ENCODE peak calls at places on chromosomes 1 and 21, in five cellular contexts. H, L, V, C and A are unnamed samples.

GRCh38 chr1:234997201-234998173 is 131.2 kb downstream of the TOMM20 start:
- DNase-seq in H (peak), V (peak), L (peak), C (peak), A (peak)

GRCh38 chr1:54603241-54603640 is 20.1 kb downstream of the FAM151A start:
- DNase-seq in H (no peak), L (no peak), C (no peak), V (no peak), A (no peak)

GRCh38 chr1:44089371-44090070 is 29.1 kb upstream of the KLF17 start:
- DNase-seq in C (no peak), V (no peak), L (no peak), H (no peak), A (peak)

GRCh38 chr1:231460614-231461013 is 38.5 kb upstream of the EGLN1 start:
- DNase-seq in C (peak), H (no peak), L (no peak), V (no peak), A (peak)

GRCh38 chr21:21373969-21374368 is 375.8 kb downstream of the NCAM2 start:
- DNase-seq in H (no peak), L (no peak), V (no peak), C (no peak), A (no peak)

GRCh38 chr1:16141573-16142336 is 14.1 kb downstream of the EPHA2 start:
- DNase-seq in V (no peak), L (no peak), C (no peak), H (no peak), A (no peak)

GRCh38 chr1:7036393-7036792 is 251.1 kb downstream of the CAMTA1 start:
- DNase-seq in V (no peak), H (no peak), C (no peak), L (no peak), A (no peak)

GRCh38 chr1:238474263-238474662 is 583.5 kb upstream of the ZP4 start:
- DNase-seq in V (no peak), H (no peak), L (no peak), C (no peak), A (no peak)

DNA sequence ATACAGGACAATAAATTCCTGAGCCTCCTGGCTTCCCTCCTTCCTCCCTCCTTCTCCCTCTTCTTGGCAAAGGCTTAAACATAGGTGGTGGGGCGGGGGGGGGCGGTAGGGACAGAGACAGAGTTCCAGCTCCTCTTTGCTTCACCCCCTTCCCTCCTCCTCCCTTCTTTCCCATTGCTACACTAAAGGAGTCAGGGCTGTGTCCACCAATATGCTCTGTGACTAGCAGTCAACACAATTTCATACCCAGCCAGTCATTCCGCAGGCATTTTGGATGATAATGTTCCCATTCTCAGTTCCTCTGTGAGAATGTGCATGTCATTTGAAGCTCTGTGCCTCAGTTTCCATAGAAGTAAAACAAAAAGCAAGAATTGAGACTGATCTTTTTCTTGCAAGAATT is 1.7 kb downstream of the LMOD1 start:
- DNase-seq in C (no peak), H (no peak), L (no peak), V (no peak), A (no peak)
- H3K4me3 ChIP-seq in C (no peak), H (no peak), L (peak), V (peak), A (no peak)

GRCh38 chr1:48688102-48688760 is 88.5 kb downstream of the BEND5 start:
- DNase-seq in V (no peak), C (no peak), L (no peak), H (no peak), A (no peak)
- TF ChIP-seq CTCF in V (peak), C (peak), L (no peak), H (no peak), A (peak)

DNA sequence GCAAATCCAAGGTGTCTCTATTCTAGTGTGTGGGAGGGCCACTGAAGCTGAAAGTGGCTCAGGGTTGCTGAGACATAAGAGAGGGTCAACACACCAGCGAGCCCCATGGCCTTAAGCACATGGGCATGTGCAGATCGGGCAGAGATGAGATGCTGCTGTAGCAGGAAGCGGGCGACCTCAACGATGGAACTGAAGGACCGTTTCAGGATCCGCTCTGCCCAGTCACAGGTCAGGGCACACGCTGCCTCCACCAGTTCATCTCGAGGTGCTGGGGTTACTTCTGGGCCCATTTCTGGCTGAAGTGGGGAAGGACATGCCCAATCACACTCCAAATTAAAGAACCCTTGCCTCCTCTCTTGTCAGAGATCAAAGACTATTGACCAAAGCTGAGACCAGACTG is 3.5 kb downstream of the RFX5 start:
- DNase-seq in V (no peak), C (no peak), H (no peak), L (no peak), A (no peak)
- H3K4me3 ChIP-seq in V (no peak), C (no peak), H (no peak), L (no peak), A (no peak)

GRCh38 chr1:161051219-161051618 is 5.4 kb upstream of the USF1 start:
- DNase-seq in C (no peak), L (no peak), H (no peak), V (no peak), A (no peak)

GRCh38 chr1:161054232-161054631 is 8.5 kb upstream of the USF1 start:
- DNase-seq in H (no peak), C (no peak), L (no peak), V (no peak), A (no peak)

GRCh38 chr1:161059293-161059692 is 10.4 kb downstream of the ARHGAP30 start:
- DNase-seq in L (no peak), H (no peak), C (no peak), V (no peak), A (no peak)

GRCh38 chr1:161052899-161053298 is 7.1 kb upstream of the USF1 start:
- DNase-seq in C (no peak), H (no peak), V (no peak), L (no peak), A (no peak)

DNA sequence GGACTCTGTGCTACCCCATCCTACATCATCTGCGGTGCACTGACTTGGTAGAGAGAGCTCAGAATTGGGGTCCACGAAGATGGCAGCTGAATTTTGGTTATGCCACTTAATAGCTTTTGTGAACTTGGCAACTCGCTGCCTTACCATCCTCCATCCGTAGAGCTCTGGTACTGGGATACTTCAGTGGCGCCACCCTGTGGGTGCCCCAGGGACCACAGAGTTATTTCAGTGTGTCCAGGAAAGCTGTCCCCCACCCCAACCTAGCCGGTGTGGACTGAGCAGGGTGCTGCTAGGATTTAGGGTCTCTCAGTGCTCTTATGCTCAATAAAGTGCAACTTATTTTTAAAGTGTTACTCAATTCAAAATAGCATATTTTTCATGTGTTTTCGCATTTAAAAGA is 9.0 kb upstream of the USF1 start:
- DNase-seq in C (no peak), V (no peak), H (no peak), L (no peak), A (no peak)
- TF ChIP-seq CTCF in C (no peak), V (no peak), H (no peak), L (no peak), A (no peak)

GRCh38 chr1:20366766-20367602 is 76.3 kb downstream of the VWA5B1 start:
- DNase-seq in L (no peak), V (no peak), C (peak), H (peak), A (peak)
- H3K4me3 ChIP-seq in L (peak), V (no peak), C (peak), H (no peak), A (peak)

GRCh38 chr1:55896210-55896609 is 681.0 kb upstream of the USP24 start:
- DNase-seq in V (no peak), H (no peak), C (no peak), L (no peak), A (no peak)

GRCh38 chr1:55888685-55889317 is 673.6 kb upstream of the USP24 start:
- DNase-seq in H (no peak), C (no peak), V (no peak), L (no peak), A (no peak)

GRCh38 chr1:55894521-55894920 is 679.4 kb upstream of the USP24 start:
- DNase-seq in H (no peak), V (no peak), C (no peak), L (no peak), A (no peak)

GRCh38 chr1:55898191-55898590 is 681.2 kb downstream of the PLPP3 start:
- DNase-seq in L (no peak), H (no peak), V (peak), C (peak), A (no peak)

GRCh38 chr1:55893155-55893554 is 678.0 kb upstream of the USP24 start:
- DNase-seq in V (no peak), L (no peak), H (no peak), C (peak), A (no peak)
- TF ChIP-seq CTCF in V (peak), L (no peak), H (peak), C (peak), A (peak)

DNA sequence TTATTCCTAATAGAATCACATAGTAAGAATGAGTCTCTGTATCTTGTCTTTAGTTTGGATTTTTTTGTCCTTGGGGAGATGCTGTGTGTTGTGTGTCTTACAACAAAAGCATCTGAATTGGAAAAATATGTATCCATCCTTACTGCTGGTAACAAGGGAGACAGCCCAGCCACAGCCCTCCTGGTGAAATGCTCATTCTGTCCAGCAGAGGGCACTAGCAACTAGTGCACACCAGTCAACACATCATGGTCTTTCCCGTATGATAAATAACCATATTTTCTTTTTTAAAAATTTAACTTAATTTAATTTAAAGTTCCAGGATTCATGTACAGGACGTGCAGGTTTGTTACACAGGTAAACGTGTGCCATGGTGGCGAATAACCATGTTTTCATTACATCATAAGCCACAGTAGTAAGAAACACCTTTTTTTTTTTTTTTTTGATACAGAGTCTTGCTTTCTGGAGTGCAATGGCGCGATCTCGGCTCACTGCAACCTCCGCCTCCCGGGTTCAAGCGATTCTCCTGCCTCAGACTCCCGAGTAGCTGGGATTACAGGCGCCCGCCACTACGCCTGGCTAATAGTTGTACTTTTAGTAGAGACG is 245.1 kb downstream of the PTBP2 start:
- DNase-seq in L (peak), C (peak), H (peak), V (peak), A (peak)
- H3K4me3 ChIP-seq in L (no peak), C (peak), H (no peak), V (no peak), A (no peak)